ENCODE peak calls at places on chromosomes 3 and 15, in seven cellular contexts. T, F, A, Y, E, J and W are unnamed samples.

GRCh38 chr3:141487419-141488345 is 855 bp downstream of the RASA2 start:
- DNase-seq in F (peak; percentile 91), A (no peak), Y (no peak), T (peak; percentile 54), E (peak; percentile 59), J (peak; percentile 94), W (peak; percentile 11)

GRCh38 chr3:174325834-174326705 is 533.1 kb upstream of the NAALADL2 start:
- DNase-seq in E (no peak), Y (no peak), T (peak; percentile 74), J (no peak), A (peak; percentile 76), F (no peak), W (peak; percentile 38)

GRCh38 chr15:48005921-48006541 is 114.8 kb upstream of the SLC24A5 start:
- DNase-seq in T (no peak), E (no peak), A (no peak), J (no peak), Y (peak; percentile 16), F (no peak), W (peak; percentile 19)

GRCh38 chr3:66378256-66378655 is 122.6 kb downstream of the LRIG1 start:
- DNase-seq in T (no peak), E (no peak), F (peak; percentile 69), A (no peak), J (peak; percentile 57), Y (peak; percentile 39), W (no peak)

GRCh38 chr3:31219131-31219843 is 313.4 kb upstream of the STT3B start:
- DNase-seq in E (no peak), Y (no peak), F (peak; percentile 89), T (peak; percentile 67), A (peak; percentile 64), J (no peak), W (no peak)

GRCh38 chr3:17352620-17353019 is 389.8 kb downstream of the TBC1D5 start:
- DNase-seq in F (no peak), J (no peak), Y (no peak), E (no peak), T (no peak), A (no peak), W (no peak)

GRCh38 chr15:52448010-52448890 is 80.4 kb downstream of the MYO5A start:
- DNase-seq in E (no peak), T (peak; percentile 19), A (no peak), Y (no peak), J (no peak), F (no peak), W (no peak)

GRCh38 chr3:10783360-10784346 is 32.4 kb upstream of the SLC6A11 start:
- DNase-seq in J (peak; percentile 53), Y (peak; percentile 27), T (peak; percentile 13), A (no peak), F (peak; percentile 43), E (no peak), W (no peak)

GRCh38 chr3:126908752-126909275 is 74.1 kb upstream of the PLXNA1 start:
- DNase-seq in T (no peak), E (no peak), A (no peak), Y (no peak), F (no peak), J (no peak), W (no peak)

GRCh38 chr15:94383706-94384105 is 152.3 kb downstream of the MCTP2 start:
- DNase-seq in T (no peak), A (no peak), E (no peak), F (no peak), Y (no peak), J (no peak), W (no peak)

GRCh38 chr3:31377045-31377642 is 155.6 kb upstream of the STT3B start:
- DNase-seq in J (no peak), E (no peak), F (peak; percentile 89), T (peak; percentile 88), Y (no peak), A (peak; percentile 57), W (peak; percentile 33)

GRCh38 chr3:148280623-148281242 is 417.0 kb upstream of the AGTR1 start:
- DNase-seq in J (no peak), A (no peak), F (no peak), T (no peak), E (no peak), Y (no peak), W (no peak)
- H3K4me3 ChIP-seq in J (no peak overlapping the region), A (no peak overlapping the region), F (no peak overlapping the region), T (no peak overlapping the region), E (no peak overlapping the region), Y (no peak overlapping the region), W (no peak overlapping the region)

DNA sequence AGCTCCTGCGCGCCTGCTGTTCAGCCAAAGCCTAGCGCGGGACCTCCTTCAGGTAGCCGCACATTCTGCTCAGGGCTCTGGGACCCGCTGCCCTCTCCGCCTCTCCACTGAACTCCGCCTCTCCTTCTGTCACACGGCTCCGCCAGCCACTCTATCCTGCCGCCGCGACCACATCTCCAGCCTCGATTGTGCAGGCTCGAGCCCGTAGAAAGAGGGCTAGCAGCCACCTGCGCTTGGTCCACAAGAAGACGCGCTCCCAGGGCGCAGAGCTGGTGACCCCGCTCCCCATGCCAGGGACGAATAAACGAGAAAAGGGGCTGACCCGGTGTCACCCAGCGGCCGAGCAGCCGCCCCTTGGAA is 1.1 kb upstream of the VIPR1 start:
- DNase-seq in J (no peak), T (no peak), A (no peak), Y (no peak), F (no peak), E (no peak), W (no peak)
- H3K4me3 ChIP-seq in J (no peak overlapping the region), T (no peak overlapping the region), A (peak overlapping the region; percentile 34), Y (peak overlapping the region; percentile 77), F (no peak overlapping the region), E (peak overlapping the region; percentile 57), W (no peak overlapping the region)

GRCh38 chr3:119293105-119293683 is 989 bp upstream of the ARHGAP31 start:
- DNase-seq in E (no peak), Y (no peak), J (no peak), T (peak; percentile 26), F (no peak), A (no peak), W (no peak)
- H3K4me3 ChIP-seq in E (peak overlapping the region; percentile 84), Y (no peak overlapping the region), J (peak overlapping the region; percentile 71), T (peak overlapping the region; percentile 82), F (peak overlapping the region; percentile 60), A (peak overlapping the region; percentile 80), W (peak overlapping the region; percentile 76)

GRCh38 chr15:92393287-92393993 is at the start of gene ST8SIA2:
- DNase-seq in A (no peak), J (no peak), T (peak; percentile 54), E (no peak), Y (no peak), F (no peak), W (no peak)

GRCh38 chr15:92395176-92395521 is 1.5 kb downstream of the ST8SIA2 start:
- DNase-seq in F (no peak), Y (no peak), A (no peak), E (no peak), J (no peak), T (no peak), W (no peak)

GRCh38 chr15:92393994-92394326 is 279 bp downstream of the ST8SIA2 start:
- DNase-seq in T (peak; percentile 16), Y (no peak), J (no peak), F (no peak), A (no peak), E (no peak), W (no peak)

GRCh38 chr15:92394327-92395175 is 870 bp downstream of the ST8SIA2 start:
- DNase-seq in T (peak; percentile 16), Y (no peak), A (no peak), J (no peak), F (no peak), E (no peak), W (no peak)

DNA sequence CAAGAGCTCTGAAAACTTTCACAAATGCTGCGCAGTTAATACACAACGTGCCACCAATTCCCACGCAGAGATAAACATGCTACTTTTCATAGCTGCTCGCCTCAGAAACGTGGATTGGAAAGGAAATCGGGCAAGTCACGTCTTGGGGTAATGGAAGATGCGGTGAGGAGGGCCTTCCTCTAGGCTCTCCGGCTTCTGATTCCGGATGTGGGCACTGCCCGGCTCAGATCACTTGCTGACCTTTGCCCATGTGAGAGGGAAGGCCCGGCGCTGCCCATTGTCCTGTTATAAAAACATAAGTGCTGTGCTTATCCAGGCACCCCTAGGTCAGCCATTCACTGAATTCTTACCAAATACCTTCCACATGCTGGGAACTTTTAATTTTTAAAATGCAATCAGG is 1.9 kb downstream of the ST8SIA2 start:
- DNase-seq in T (no peak), A (no peak), F (no peak), J (no peak), E (no peak), Y (no peak), W (no peak)
- H3K4me3 ChIP-seq in T (peak overlapping the region; percentile 61), A (peak overlapping the region; percentile 64), F (no peak overlapping the region), J (no peak overlapping the region), E (no peak overlapping the region), Y (no peak overlapping the region), W (no peak overlapping the region)

GRCh38 chr15:96344120-96344705 is 13.7 kb downstream of the NR2F2 start:
- DNase-seq in E (no peak), J (no peak), Y (no peak), F (no peak), A (no peak), T (peak; percentile 28), W (no peak)

GRCh38 chr15:96346409-96346808 is 15.9 kb downstream of the NR2F2 start:
- DNase-seq in F (no peak), T (peak; percentile 34), E (no peak), Y (no peak), J (no peak), A (no peak), W (no peak)

GRCh38 chr15:96347181-96348111 is 16.9 kb downstream of the NR2F2 start:
- DNase-seq in J (no peak), Y (no peak), T (peak; percentile 66), F (no peak), A (no peak), E (no peak), W (no peak)

GRCh38 chr15:96344706-96345559 is 14.4 kb downstream of the NR2F2 start:
- DNase-seq in T (peak; percentile 33), A (no peak), E (no peak), F (no peak), Y (no peak), J (no peak), W (no peak)

DNA sequence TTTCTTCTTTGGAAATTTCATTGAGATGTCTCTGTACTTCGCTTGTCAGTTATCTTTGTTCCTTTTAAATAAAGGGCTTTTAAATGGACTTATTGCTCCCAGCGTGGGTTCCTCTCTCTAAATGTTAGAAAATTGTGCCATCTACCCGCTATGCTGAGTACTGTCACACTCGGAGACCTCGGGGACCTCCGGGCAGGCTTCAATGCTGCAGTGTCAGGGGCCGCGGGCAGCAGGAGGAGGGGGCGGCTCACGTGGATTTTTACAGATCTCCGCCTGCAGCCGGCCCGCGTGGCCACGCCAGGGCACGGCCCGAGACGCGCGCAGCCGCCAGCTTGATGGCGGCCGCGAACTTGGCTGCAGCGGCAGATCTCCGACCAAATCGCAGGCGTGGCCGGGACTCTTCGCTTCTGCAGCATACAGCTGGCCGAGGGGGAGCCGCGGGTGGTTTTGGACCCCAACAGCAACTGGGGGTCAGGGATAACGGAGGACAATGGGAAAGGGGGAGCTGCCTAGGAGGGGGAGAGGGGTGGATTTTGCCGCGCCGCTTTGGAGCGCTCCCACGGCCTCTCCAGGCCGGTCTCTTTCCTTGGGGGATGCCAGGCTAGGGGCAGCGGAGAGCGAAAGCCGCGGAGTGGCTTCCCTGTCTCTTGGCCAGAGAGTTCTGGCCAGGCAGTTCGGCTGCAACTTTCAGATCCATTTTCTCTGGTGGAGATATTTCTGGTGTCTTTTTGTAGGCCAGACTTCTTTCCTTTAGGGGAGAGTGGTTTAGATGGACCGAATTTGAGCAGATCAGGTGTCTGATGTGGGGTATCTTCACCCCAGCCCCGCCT is 15.3 kb downstream of the NR2F2 start:
- DNase-seq in Y (no peak), J (no peak), T (peak; percentile 84), A (no peak), F (no peak), E (peak; percentile 67), W (no peak)
- H3K4me3 ChIP-seq in Y (peak overlapping the region; percentile 4), J (no peak overlapping the region), T (peak overlapping the region; percentile 99), A (peak overlapping the region; percentile 95), F (no peak overlapping the region), E (peak overlapping the region; percentile 71), W (peak overlapping the region; percentile 9)

GRCh38 chr3:188266581-188267274 is 112.8 kb downstream of the LPP start:
- DNase-seq in E (peak; percentile 80), T (peak; percentile 88), Y (no peak), F (no peak), A (no peak), J (no peak), W (no peak)
- H3K4me3 ChIP-seq in E (peak overlapping the region; percentile 39), T (peak overlapping the region; percentile 18), Y (no peak overlapping the region), F (no peak overlapping the region), A (peak overlapping the region; percentile 2), J (no peak overlapping the region), W (peak overlapping the region; percentile 28)